ENCODE peak calls at places on chromosomes 3 and 15, in nine cellular contexts. One of them, this sample, is unnamed.

GRCh38 chr3:164416491-164417222 is 661.6 kb downstream of the SI start:
- DNase-seq in A549: no peak
- DNase-seq in BJ: no peak
- DNase-seq in lung: no peak
- DNase-seq in HFFc6: no peak
- DNase-seq in coronary artery: no peak
- DNase-seq in cardiac fibroblast: no peak
- DNase-seq in heart right ventricle: no peak
- DNase-seq in HepG2: no peak
- DNase-seq in this sample: no peak

GRCh38 chr15:85865070-85865684 is 70.5 kb upstream of the KLHL25 start:
- DNase-seq in heart right ventricle: peak; percentile 24
- DNase-seq in BJ: no peak
- DNase-seq in A549: peak; percentile 80
- DNase-seq in lung: no peak
- DNase-seq in HepG2: peak; percentile 11
- DNase-seq in cardiac fibroblast: peak; percentile 65
- DNase-seq in HFFc6: peak; percentile 8
- DNase-seq in coronary artery: no peak
- DNase-seq in this sample: no peak

GRCh38 chr3:3038201-3038991 is 71.8 kb downstream of the IL5RA start:
- DNase-seq in cardiac fibroblast: no peak
- DNase-seq in BJ: no peak
- DNase-seq in heart right ventricle: no peak
- DNase-seq in A549: no peak
- DNase-seq in coronary artery: no peak
- DNase-seq in lung: no peak
- DNase-seq in HFFc6: no peak
- DNase-seq in HepG2: no peak
- DNase-seq in this sample: no peak

GRCh38 chr15:91944334-91944733 is 90.8 kb downstream of the SLCO3A1 start:
- DNase-seq in lung: no peak
- DNase-seq in coronary artery: no peak
- DNase-seq in cardiac fibroblast: no peak
- DNase-seq in heart right ventricle: no peak
- DNase-seq in HFFc6: no peak
- DNase-seq in HepG2: no peak
- DNase-seq in BJ: no peak
- DNase-seq in A549: no peak
- DNase-seq in this sample: no peak

GRCh38 chr3:127093312-127093711 is 99.6 kb upstream of the PRR23E start:
- DNase-seq in heart right ventricle: no peak
- DNase-seq in coronary artery: no peak
- DNase-seq in HepG2: no peak
- DNase-seq in A549: no peak
- DNase-seq in BJ: no peak
- DNase-seq in lung: no peak
- DNase-seq in HFFc6: no peak
- DNase-seq in cardiac fibroblast: no peak
- DNase-seq in this sample: no peak

GRCh38 chr3:38986901-38987300 is 64.8 kb downstream of the SCN11A start:
- DNase-seq in HFFc6: no peak
- DNase-seq in HepG2: no peak
- DNase-seq in heart right ventricle: no peak
- DNase-seq in coronary artery: no peak
- DNase-seq in lung: no peak
- DNase-seq in A549: no peak
- DNase-seq in cardiac fibroblast: no peak
- DNase-seq in BJ: no peak
- DNase-seq in this sample: no peak

GRCh38 chr3:131444180-131444579 is 58.6 kb downstream of the MRPL3 start:
- DNase-seq in BJ: no peak
- DNase-seq in coronary artery: no peak
- DNase-seq in heart right ventricle: no peak
- DNase-seq in A549: no peak
- DNase-seq in HFFc6: no peak
- DNase-seq in lung: no peak
- DNase-seq in HepG2: no peak
- DNase-seq in cardiac fibroblast: no peak
- DNase-seq in this sample: no peak

GRCh38 chr3:50264389-50264963 is 4.5 kb upstream of the SEMA3B start:
- DNase-seq in coronary artery: peak; percentile 96
- DNase-seq in HepG2: peak; percentile 98
- DNase-seq in lung: peak; percentile 87
- DNase-seq in HFFc6: peak; percentile 82
- DNase-seq in A549: peak; percentile 48
- DNase-seq in BJ: peak; percentile 89
- DNase-seq in cardiac fibroblast: peak; percentile 95
- DNase-seq in heart right ventricle: peak; percentile 70
- DNase-seq in this sample: no peak

GRCh38 chr3:159828542-159828943 is 160.1 kb upstream of the IL12A start:
- DNase-seq in lung: no peak
- DNase-seq in heart right ventricle: no peak
- DNase-seq in A549: peak; percentile 38
- DNase-seq in HFFc6: peak; percentile 68
- DNase-seq in BJ: no peak
- DNase-seq in cardiac fibroblast: peak; percentile 77
- DNase-seq in HepG2: peak; percentile 3
- DNase-seq in coronary artery: no peak
- DNase-seq in this sample: no peak

GRCh38 chr3:172751188-172751571 is 654 bp downstream of the ECT2 start:
- DNase-seq in heart right ventricle: peak; percentile 15
- DNase-seq in cardiac fibroblast: peak; percentile 29
- DNase-seq in BJ: no peak
- DNase-seq in HFFc6: peak; percentile 3
- DNase-seq in HepG2: no peak
- DNase-seq in lung: no peak
- DNase-seq in A549: no peak
- DNase-seq in coronary artery: no peak
- DNase-seq in this sample: no peak

GRCh38 chr3:123298903-123299302 is 97.2 kb downstream of the SEC22A start:
- DNase-seq in BJ: no peak
- DNase-seq in heart right ventricle: no peak
- DNase-seq in HepG2: no peak
- DNase-seq in cardiac fibroblast: no peak
- DNase-seq in HFFc6: no peak
- DNase-seq in A549: peak; percentile 16
- DNase-seq in lung: no peak
- DNase-seq in coronary artery: no peak
- DNase-seq in this sample: no peak

GRCh38 chr15:96353931-96354730 is 23.6 kb downstream of the NR2F2 start:
- DNase-seq in A549: no peak
- DNase-seq in BJ: no peak
- DNase-seq in HFFc6: no peak
- DNase-seq in HepG2: no peak
- DNase-seq in coronary artery: peak; percentile 84
- DNase-seq in lung: no peak
- DNase-seq in heart right ventricle: peak; percentile 72
- DNase-seq in cardiac fibroblast: peak; percentile 72
- DNase-seq in this sample: no peak

GRCh38 chr3:139389552-139390368 is at the start of gene COPB2:
- DNase-seq in lung: peak; percentile 100
- DNase-seq in A549: peak; percentile 82
- DNase-seq in HFFc6: peak; percentile 99
- DNase-seq in BJ: peak; percentile 97
- DNase-seq in heart right ventricle: peak; percentile 100
- DNase-seq in coronary artery: peak; percentile 100
- DNase-seq in HepG2: peak; percentile 97
- DNase-seq in cardiac fibroblast: peak; percentile 100
- DNase-seq in this sample: peak; percentile 99

GRCh38 chr3:123346726-123347125 is 102.2 kb downstream of the ADCY5 start:
- DNase-seq in lung: no peak
- DNase-seq in BJ: no peak
- DNase-seq in HepG2: no peak
- DNase-seq in HFFc6: peak; percentile 8
- DNase-seq in cardiac fibroblast: peak; percentile 30
- DNase-seq in coronary artery: peak; percentile 82
- DNase-seq in A549: no peak
- DNase-seq in heart right ventricle: peak; percentile 58
- DNase-seq in this sample: no peak

GRCh38 chr15:80660114-80660513 is 35.0 kb upstream of the ABHD17C start:
- DNase-seq in A549: peak; percentile 55
- DNase-seq in BJ: no peak
- DNase-seq in HepG2: peak; percentile 42
- DNase-seq in cardiac fibroblast: peak; percentile 63
- DNase-seq in heart right ventricle: no peak
- DNase-seq in coronary artery: no peak
- DNase-seq in HFFc6: peak; percentile 11
- DNase-seq in lung: peak; percentile 41
- DNase-seq in this sample: no peak
- TF ChIP-seq CTCF in A549: peak; percentile 53
- TF ChIP-seq CTCF in BJ: peak; percentile 53
- TF ChIP-seq CTCF in HepG2: peak; percentile 77
- TF ChIP-seq CTCF in cardiac fibroblast: peak; percentile 44
- TF ChIP-seq CTCF in heart right ventricle: peak; percentile 22
- TF ChIP-seq CTCF in coronary artery: no peak
- TF ChIP-seq CTCF in HFFc6: peak; percentile 46
- TF ChIP-seq CTCF in lung: peak; percentile 26
- TF ChIP-seq CTCF in this sample: no peak

GRCh38 chr15:25797511-25798206 is 65.5 kb downstream of the ATP10A start:
- DNase-seq in A549: no peak
- DNase-seq in coronary artery: peak; percentile 75
- DNase-seq in heart right ventricle: no peak
- DNase-seq in HFFc6: peak; percentile 10
- DNase-seq in lung: no peak
- DNase-seq in BJ: no peak
- DNase-seq in HepG2: no peak
- DNase-seq in cardiac fibroblast: peak; percentile 3
- DNase-seq in this sample: no peak
- TF ChIP-seq CTCF in A549: no peak
- TF ChIP-seq CTCF in coronary artery: no peak
- TF ChIP-seq CTCF in heart right ventricle: no peak
- TF ChIP-seq CTCF in HFFc6: no peak
- TF ChIP-seq CTCF in lung: no peak
- TF ChIP-seq CTCF in BJ: no peak
- TF ChIP-seq CTCF in HepG2: no peak
- TF ChIP-seq CTCF in cardiac fibroblast: no peak
- TF ChIP-seq CTCF in this sample: no peak

GRCh38 chr15:44243829-44244228 is 44.7 kb upstream of the GOLM2 start:
- DNase-seq in heart right ventricle: no peak
- DNase-seq in A549: no peak
- DNase-seq in HepG2: no peak
- DNase-seq in BJ: no peak
- DNase-seq in HFFc6: no peak
- DNase-seq in cardiac fibroblast: no peak
- DNase-seq in coronary artery: no peak
- DNase-seq in lung: no peak
- DNase-seq in this sample: no peak
- TF ChIP-seq CTCF in heart right ventricle: no peak
- TF ChIP-seq CTCF in A549: no peak
- TF ChIP-seq CTCF in HepG2: no peak
- TF ChIP-seq CTCF in BJ: no peak
- TF ChIP-seq CTCF in HFFc6: peak; percentile 16
- TF ChIP-seq CTCF in cardiac fibroblast: no peak
- TF ChIP-seq CTCF in coronary artery: no peak
- TF ChIP-seq CTCF in lung: no peak
- TF ChIP-seq CTCF in this sample: no peak

GRCh38 chr3:32968367-32969087 is 17.1 kb downstream of the CCR4 start:
- DNase-seq in lung: no peak
- DNase-seq in heart right ventricle: no peak
- DNase-seq in A549: no peak
- DNase-seq in HFFc6: no peak
- DNase-seq in coronary artery: no peak
- DNase-seq in HepG2: no peak
- DNase-seq in cardiac fibroblast: no peak
- DNase-seq in BJ: no peak
- DNase-seq in this sample: no peak
- TF ChIP-seq CTCF in lung: no peak
- TF ChIP-seq CTCF in heart right ventricle: no peak
- TF ChIP-seq CTCF in A549: no peak
- TF ChIP-seq CTCF in HFFc6: peak; percentile 43
- TF ChIP-seq CTCF in coronary artery: no peak
- TF ChIP-seq CTCF in HepG2: no peak
- TF ChIP-seq CTCF in cardiac fibroblast: no peak
- TF ChIP-seq CTCF in BJ: no peak
- TF ChIP-seq CTCF in this sample: no peak

DNA sequence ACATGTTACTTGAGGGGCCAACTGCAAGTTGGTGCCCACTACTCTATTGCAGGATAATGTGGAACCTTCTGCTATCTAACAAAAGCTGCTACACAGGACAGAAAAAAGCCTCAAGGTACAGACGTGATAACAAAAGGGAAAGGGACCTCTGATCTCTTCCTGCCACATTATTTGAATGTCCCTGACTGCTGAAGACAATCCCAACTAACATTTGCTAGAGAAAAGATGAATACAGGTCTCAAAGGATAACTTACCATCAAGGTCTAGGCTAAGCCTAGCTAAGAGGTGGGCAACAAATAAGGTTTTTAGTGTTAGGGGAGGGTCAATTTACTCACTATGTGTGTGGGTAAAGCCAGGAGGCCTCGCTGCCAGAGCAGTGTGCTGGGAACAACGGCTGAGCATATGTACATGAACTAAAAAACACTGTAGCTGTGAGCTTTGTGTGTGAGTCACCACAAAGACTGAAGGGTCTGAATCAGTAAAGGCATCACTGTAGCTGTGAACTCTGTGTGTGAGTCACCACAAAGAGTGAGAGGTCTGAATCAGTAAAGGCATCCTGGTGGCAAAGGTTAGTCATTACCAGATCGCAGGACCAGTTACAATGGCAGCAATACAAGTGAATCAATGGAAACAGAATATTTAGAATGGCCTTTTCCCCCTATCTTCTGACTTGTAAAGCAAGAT is 111.7 kb downstream of the LMLN start:
- DNase-seq in HFFc6: peak; percentile 93
- DNase-seq in HepG2: peak; percentile 59
- DNase-seq in BJ: no peak
- DNase-seq in coronary artery: no peak
- DNase-seq in cardiac fibroblast: peak; percentile 93
- DNase-seq in heart right ventricle: no peak
- DNase-seq in lung: no peak
- DNase-seq in A549: peak; percentile 28
- DNase-seq in this sample: no peak
- TF ChIP-seq CTCF in HFFc6: peak; percentile 53
- TF ChIP-seq CTCF in HepG2: no peak
- TF ChIP-seq CTCF in BJ: no peak
- TF ChIP-seq CTCF in coronary artery: no peak
- TF ChIP-seq CTCF in cardiac fibroblast: peak; percentile 39
- TF ChIP-seq CTCF in heart right ventricle: no peak
- TF ChIP-seq CTCF in lung: no peak
- TF ChIP-seq CTCF in A549: no peak
- TF ChIP-seq CTCF in this sample: no peak

GRCh38 chr15:90194655-90195054 is 6.5 kb upstream of the SEMA4B start:
- DNase-seq in lung: no peak
- DNase-seq in A549: no peak
- DNase-seq in cardiac fibroblast: no peak
- DNase-seq in HFFc6: no peak
- DNase-seq in coronary artery: no peak
- DNase-seq in BJ: no peak
- DNase-seq in HepG2: no peak
- DNase-seq in heart right ventricle: no peak
- DNase-seq in this sample: no peak
- TF ChIP-seq CTCF in lung: no peak
- TF ChIP-seq CTCF in A549: no peak
- TF ChIP-seq CTCF in cardiac fibroblast: no peak
- TF ChIP-seq CTCF in HFFc6: no peak
- TF ChIP-seq CTCF in coronary artery: no peak
- TF ChIP-seq CTCF in BJ: no peak
- TF ChIP-seq CTCF in HepG2: no peak
- TF ChIP-seq CTCF in heart right ventricle: no peak
- TF ChIP-seq CTCF in this sample: no peak